ENCODE peak calls at places on chromosomes 12 and 14, in eight cellular contexts. One of them, this sample, is unnamed.

GRCh38 chr12:84624601-84625000 is 288.0 kb downstream of the SLC6A15 start:
- DNase-seq in ascending aorta: no peak
- DNase-seq in HS-5: no peak
- DNase-seq in mesothelial cell of epicardium: no peak
- DNase-seq in fibroblast of villous mesenchyme: no peak
- DNase-seq in KBM-7: no peak
- DNase-seq in non-pigmented ciliary epithelial cell: no peak
- DNase-seq in NCI-H748 treated with DMSO at 0.1 percent for 48 hours: peak
- DNase-seq in this sample: no peak

GRCh38 chr14:69752773-69753172 is 14.2 kb upstream of the SRSF5 start:
- DNase-seq in NCI-H748 treated with DMSO at 0.1 percent for 48 hours: no peak
- DNase-seq in non-pigmented ciliary epithelial cell: no peak
- DNase-seq in mesothelial cell of epicardium: no peak
- DNase-seq in HS-5: no peak
- DNase-seq in ascending aorta: no peak
- DNase-seq in KBM-7: no peak
- DNase-seq in fibroblast of villous mesenchyme: no peak
- DNase-seq in this sample: no peak

GRCh38 chr12:131530427-131530826 is 180.5 kb upstream of the SFSWAP start:
- DNase-seq in fibroblast of villous mesenchyme: no peak
- DNase-seq in mesothelial cell of epicardium: no peak
- DNase-seq in HS-5: no peak
- DNase-seq in ascending aorta: no peak
- DNase-seq in NCI-H748 treated with DMSO at 0.1 percent for 48 hours: no peak
- DNase-seq in non-pigmented ciliary epithelial cell: no peak
- DNase-seq in KBM-7: no peak
- DNase-seq in this sample: no peak

GRCh38 chr14:26526132-26526531 is 71.7 kb downstream of the NOVA1 start:
- DNase-seq in HS-5: peak
- DNase-seq in NCI-H748 treated with DMSO at 0.1 percent for 48 hours: no peak
- DNase-seq in fibroblast of villous mesenchyme: no peak
- DNase-seq in KBM-7: no peak
- DNase-seq in ascending aorta: no peak
- DNase-seq in non-pigmented ciliary epithelial cell: no peak
- DNase-seq in mesothelial cell of epicardium: no peak
- DNase-seq in this sample: no peak

GRCh38 chr14:45891417-45892080 is 638.5 kb upstream of the MIS18BP1 start:
- DNase-seq in ascending aorta: no peak
- DNase-seq in mesothelial cell of epicardium: no peak
- DNase-seq in HS-5: no peak
- DNase-seq in fibroblast of villous mesenchyme: no peak
- DNase-seq in non-pigmented ciliary epithelial cell: no peak
- DNase-seq in KBM-7: no peak
- DNase-seq in NCI-H748 treated with DMSO at 0.1 percent for 48 hours: peak
- DNase-seq in this sample: peak

GRCh38 chr14:68233385-68233784 is 413.8 kb downstream of the RAD51B start:
- DNase-seq in KBM-7: no peak
- DNase-seq in fibroblast of villous mesenchyme: no peak
- DNase-seq in NCI-H748 treated with DMSO at 0.1 percent for 48 hours: no peak
- DNase-seq in ascending aorta: no peak
- DNase-seq in mesothelial cell of epicardium: no peak
- DNase-seq in HS-5: no peak
- DNase-seq in non-pigmented ciliary epithelial cell: no peak
- DNase-seq in this sample: no peak

GRCh38 chr14:92551066-92551841 is 37.7 kb downstream of the RIN3 start:
- DNase-seq in non-pigmented ciliary epithelial cell: no peak
- DNase-seq in ascending aorta: no peak
- DNase-seq in NCI-H748 treated with DMSO at 0.1 percent for 48 hours: no peak
- DNase-seq in KBM-7: no peak
- DNase-seq in fibroblast of villous mesenchyme: no peak
- DNase-seq in mesothelial cell of epicardium: no peak
- DNase-seq in HS-5: no peak
- DNase-seq in this sample: no peak

GRCh38 chr12:111745201-111745600 is 21.5 kb upstream of the ALDH2 start:
- DNase-seq in mesothelial cell of epicardium: no peak
- DNase-seq in non-pigmented ciliary epithelial cell: no peak
- DNase-seq in ascending aorta: no peak
- DNase-seq in fibroblast of villous mesenchyme: no peak
- DNase-seq in NCI-H748 treated with DMSO at 0.1 percent for 48 hours: no peak
- DNase-seq in KBM-7: no peak
- DNase-seq in HS-5: no peak
- DNase-seq in this sample: no peak

GRCh38 chr12:84397279-84397678 is 515.3 kb downstream of the SLC6A15 start:
- DNase-seq in mesothelial cell of epicardium: no peak
- DNase-seq in fibroblast of villous mesenchyme: peak
- DNase-seq in HS-5: peak
- DNase-seq in non-pigmented ciliary epithelial cell: no peak
- DNase-seq in ascending aorta: no peak
- DNase-seq in KBM-7: no peak
- DNase-seq in NCI-H748 treated with DMSO at 0.1 percent for 48 hours: peak
- DNase-seq in this sample: no peak

GRCh38 chr12:9843416-9843815 is 16.1 kb downstream of the KLRF1 start:
- DNase-seq in ascending aorta: no peak
- DNase-seq in NCI-H748 treated with DMSO at 0.1 percent for 48 hours: no peak
- DNase-seq in HS-5: peak
- DNase-seq in non-pigmented ciliary epithelial cell: no peak
- DNase-seq in KBM-7: no peak
- DNase-seq in fibroblast of villous mesenchyme: no peak
- DNase-seq in mesothelial cell of epicardium: no peak
- DNase-seq in this sample: no peak

GRCh38 chr12:108573310-108573709 is 10.9 kb downstream of the ISCU start:
- DNase-seq in mesothelial cell of epicardium: no peak
- DNase-seq in HS-5: no peak
- DNase-seq in ascending aorta: no peak
- DNase-seq in non-pigmented ciliary epithelial cell: no peak
- DNase-seq in fibroblast of villous mesenchyme: peak
- DNase-seq in NCI-H748 treated with DMSO at 0.1 percent for 48 hours: no peak
- DNase-seq in KBM-7: no peak
- DNase-seq in this sample: no peak

GRCh38 chr12:48970702-48971334 is 717 bp downstream of the WNT10B start:
- DNase-seq in non-pigmented ciliary epithelial cell: no peak
- DNase-seq in KBM-7: no peak
- DNase-seq in mesothelial cell of epicardium: no peak
- DNase-seq in fibroblast of villous mesenchyme: no peak
- DNase-seq in ascending aorta: no peak
- DNase-seq in NCI-H748 treated with DMSO at 0.1 percent for 48 hours: no peak
- DNase-seq in HS-5: no peak
- DNase-seq in this sample: no peak

GRCh38 chr14:72000907-72001306 is 68.7 kb downstream of the RGS6 start:
- DNase-seq in KBM-7: no peak
- DNase-seq in fibroblast of villous mesenchyme: no peak
- DNase-seq in NCI-H748 treated with DMSO at 0.1 percent for 48 hours: no peak
- DNase-seq in HS-5: no peak
- DNase-seq in mesothelial cell of epicardium: no peak
- DNase-seq in non-pigmented ciliary epithelial cell: no peak
- DNase-seq in ascending aorta: no peak
- DNase-seq in this sample: no peak

GRCh38 chr12:132899033-132899432 is 11.6 kb upstream of the CHFR start:
- DNase-seq in non-pigmented ciliary epithelial cell: no peak
- DNase-seq in ascending aorta: no peak
- DNase-seq in mesothelial cell of epicardium: no peak
- DNase-seq in fibroblast of villous mesenchyme: no peak
- DNase-seq in NCI-H748 treated with DMSO at 0.1 percent for 48 hours: no peak
- DNase-seq in KBM-7: no peak
- DNase-seq in HS-5: no peak
- DNase-seq in this sample: no peak

GRCh38 chr12:122520676-122521075 is 6.1 kb downstream of the RSRC2 start:
- DNase-seq in ascending aorta: no peak
- DNase-seq in non-pigmented ciliary epithelial cell: no peak
- DNase-seq in mesothelial cell of epicardium: no peak
- DNase-seq in fibroblast of villous mesenchyme: no peak
- DNase-seq in HS-5: no peak
- DNase-seq in NCI-H748 treated with DMSO at 0.1 percent for 48 hours: no peak
- DNase-seq in KBM-7: no peak
- DNase-seq in this sample: no peak

GRCh38 chr12:67572492-67572891 is 76.1 kb upstream of the DYRK2 start:
- DNase-seq in fibroblast of villous mesenchyme: no peak
- DNase-seq in non-pigmented ciliary epithelial cell: no peak
- DNase-seq in mesothelial cell of epicardium: no peak
- DNase-seq in ascending aorta: no peak
- DNase-seq in HS-5: no peak
- DNase-seq in NCI-H748 treated with DMSO at 0.1 percent for 48 hours: no peak
- DNase-seq in KBM-7: no peak
- DNase-seq in this sample: no peak

GRCh38 chr14:51095854-51096823 is 1.2 kb upstream of the TRIM9 start:
- DNase-seq in HS-5: peak
- DNase-seq in fibroblast of villous mesenchyme: no peak
- DNase-seq in non-pigmented ciliary epithelial cell: no peak
- DNase-seq in KBM-7: no peak
- DNase-seq in mesothelial cell of epicardium: no peak
- DNase-seq in NCI-H748 treated with DMSO at 0.1 percent for 48 hours: peak
- DNase-seq in ascending aorta: no peak
- DNase-seq in this sample: no peak

GRCh38 chr12:127526925-127527324 is 740.0 kb upstream of the TMEM132C start:
- DNase-seq in fibroblast of villous mesenchyme: no peak
- DNase-seq in mesothelial cell of epicardium: no peak
- DNase-seq in KBM-7: no peak
- DNase-seq in non-pigmented ciliary epithelial cell: no peak
- DNase-seq in NCI-H748 treated with DMSO at 0.1 percent for 48 hours: no peak
- DNase-seq in HS-5: no peak
- DNase-seq in ascending aorta: no peak
- DNase-seq in this sample: no peak

GRCh38 chr12:56927281-56927680 is 6.9 kb downstream of the SDR9C7 start:
- DNase-seq in ascending aorta: no peak
- DNase-seq in fibroblast of villous mesenchyme: no peak
- DNase-seq in HS-5: no peak
- DNase-seq in KBM-7: no peak
- DNase-seq in NCI-H748 treated with DMSO at 0.1 percent for 48 hours: no peak
- DNase-seq in non-pigmented ciliary epithelial cell: no peak
- DNase-seq in mesothelial cell of epicardium: no peak
- DNase-seq in this sample: no peak

GRCh38 chr12:1115471-1116242 is 124.6 kb downstream of the ERC1 start:
- DNase-seq in non-pigmented ciliary epithelial cell: peak
- DNase-seq in KBM-7: no peak
- DNase-seq in ascending aorta: no peak
- DNase-seq in fibroblast of villous mesenchyme: no peak
- DNase-seq in NCI-H748 treated with DMSO at 0.1 percent for 48 hours: no peak
- DNase-seq in HS-5: peak
- DNase-seq in mesothelial cell of epicardium: no peak
- DNase-seq in this sample: no peak

GRCh38 chr14:79961197-79961596 is 250.1 kb downstream of the DIO2 start:
- DNase-seq in HS-5: no peak
- DNase-seq in NCI-H748 treated with DMSO at 0.1 percent for 48 hours: no peak
- DNase-seq in ascending aorta: no peak
- DNase-seq in KBM-7: no peak
- DNase-seq in fibroblast of villous mesenchyme: no peak
- DNase-seq in non-pigmented ciliary epithelial cell: no peak
- DNase-seq in mesothelial cell of epicardium: no peak
- DNase-seq in this sample: no peak

GRCh38 chr14:23708343-23708742 is 72.2 kb downstream of the DHRS2 start:
- DNase-seq in HS-5: no peak
- DNase-seq in mesothelial cell of epicardium: no peak
- DNase-seq in ascending aorta: no peak
- DNase-seq in non-pigmented ciliary epithelial cell: no peak
- DNase-seq in NCI-H748 treated with DMSO at 0.1 percent for 48 hours: no peak
- DNase-seq in fibroblast of villous mesenchyme: no peak
- DNase-seq in KBM-7: no peak
- DNase-seq in this sample: no peak

GRCh38 chr12:82659343-82660207 is 27.1 kb upstream of the TMTC2 start:
- DNase-seq in fibroblast of villous mesenchyme: no peak
- DNase-seq in KBM-7: no peak
- DNase-seq in mesothelial cell of epicardium: no peak
- DNase-seq in NCI-H748 treated with DMSO at 0.1 percent for 48 hours: no peak
- DNase-seq in non-pigmented ciliary epithelial cell: no peak
- DNase-seq in ascending aorta: no peak
- DNase-seq in HS-5: no peak
- DNase-seq in this sample: no peak

GRCh38 chr12:127282786-127283565 is 984.0 kb upstream of the TMEM132C start:
- DNase-seq in non-pigmented ciliary epithelial cell: no peak
- DNase-seq in NCI-H748 treated with DMSO at 0.1 percent for 48 hours: no peak
- DNase-seq in KBM-7: no peak
- DNase-seq in ascending aorta: no peak
- DNase-seq in HS-5: no peak
- DNase-seq in mesothelial cell of epicardium: no peak
- DNase-seq in fibroblast of villous mesenchyme: no peak
- DNase-seq in this sample: no peak

GRCh38 chr12:29253916-29254625 is 105.0 kb downstream of the FAR2 start:
- DNase-seq in mesothelial cell of epicardium: no peak
- DNase-seq in ascending aorta: no peak
- DNase-seq in non-pigmented ciliary epithelial cell: no peak
- DNase-seq in NCI-H748 treated with DMSO at 0.1 percent for 48 hours: no peak
- DNase-seq in fibroblast of villous mesenchyme: no peak
- DNase-seq in HS-5: no peak
- DNase-seq in KBM-7: no peak
- DNase-seq in this sample: no peak

GRCh38 chr14:67186789-67187188 is 2.5 kb upstream of the GARIN2 start:
- DNase-seq in mesothelial cell of epicardium: no peak
- DNase-seq in ascending aorta: no peak
- DNase-seq in KBM-7: no peak
- DNase-seq in NCI-H748 treated with DMSO at 0.1 percent for 48 hours: no peak
- DNase-seq in non-pigmented ciliary epithelial cell: no peak
- DNase-seq in HS-5: no peak
- DNase-seq in fibroblast of villous mesenchyme: peak
- DNase-seq in this sample: no peak

GRCh38 chr12:13573698-13574321 is 377.3 kb downstream of the EMP1 start:
- DNase-seq in NCI-H748 treated with DMSO at 0.1 percent for 48 hours: no peak
- DNase-seq in non-pigmented ciliary epithelial cell: peak
- DNase-seq in fibroblast of villous mesenchyme: peak
- DNase-seq in mesothelial cell of epicardium: no peak
- DNase-seq in ascending aorta: no peak
- DNase-seq in HS-5: peak
- DNase-seq in KBM-7: no peak
- DNase-seq in this sample: no peak

GRCh38 chr12:6700646-6701051 is at the start of gene PIANP:
- DNase-seq in ascending aorta: no peak
- DNase-seq in non-pigmented ciliary epithelial cell: no peak
- DNase-seq in mesothelial cell of epicardium: peak
- DNase-seq in KBM-7: no peak
- DNase-seq in HS-5: no peak
- DNase-seq in NCI-H748 treated with DMSO at 0.1 percent for 48 hours: no peak
- DNase-seq in fibroblast of villous mesenchyme: peak
- DNase-seq in this sample: peak

GRCh38 chr12:93851245-93851665 is 174.1 kb downstream of the CRADD start:
- DNase-seq in fibroblast of villous mesenchyme: no peak
- DNase-seq in mesothelial cell of epicardium: no peak
- DNase-seq in KBM-7: peak
- DNase-seq in non-pigmented ciliary epithelial cell: no peak
- DNase-seq in NCI-H748 treated with DMSO at 0.1 percent for 48 hours: no peak
- DNase-seq in ascending aorta: no peak
- DNase-seq in HS-5: no peak
- DNase-seq in this sample: no peak

GRCh38 chr12:32419520-32419960 is 20.2 kb downstream of the FGD4 start:
- DNase-seq in fibroblast of villous mesenchyme: peak
- DNase-seq in non-pigmented ciliary epithelial cell: no peak
- DNase-seq in NCI-H748 treated with DMSO at 0.1 percent for 48 hours: no peak
- DNase-seq in mesothelial cell of epicardium: no peak
- DNase-seq in KBM-7: peak
- DNase-seq in HS-5: no peak
- DNase-seq in ascending aorta: no peak
- DNase-seq in this sample: no peak

GRCh38 chr12:29717540-29718100 is 66.1 kb downstream of the TMTC1 start:
- DNase-seq in fibroblast of villous mesenchyme: no peak
- DNase-seq in non-pigmented ciliary epithelial cell: no peak
- DNase-seq in ascending aorta: no peak
- DNase-seq in NCI-H748 treated with DMSO at 0.1 percent for 48 hours: no peak
- DNase-seq in HS-5: no peak
- DNase-seq in mesothelial cell of epicardium: no peak
- DNase-seq in KBM-7: no peak
- DNase-seq in this sample: no peak

GRCh38 chr12:30792648-30793499 is 38.1 kb upstream of the CAPRIN2 start:
- DNase-seq in NCI-H748 treated with DMSO at 0.1 percent for 48 hours: no peak
- DNase-seq in KBM-7: no peak
- DNase-seq in mesothelial cell of epicardium: no peak
- DNase-seq in non-pigmented ciliary epithelial cell: peak
- DNase-seq in fibroblast of villous mesenchyme: peak
- DNase-seq in HS-5: peak
- DNase-seq in ascending aorta: no peak
- DNase-seq in this sample: no peak

GRCh38 chr14:98931911-98932310 is 340.1 kb downstream of the BCL11B start:
- DNase-seq in NCI-H748 treated with DMSO at 0.1 percent for 48 hours: no peak
- DNase-seq in fibroblast of villous mesenchyme: no peak
- DNase-seq in ascending aorta: no peak
- DNase-seq in HS-5: no peak
- DNase-seq in non-pigmented ciliary epithelial cell: no peak
- DNase-seq in mesothelial cell of epicardium: no peak
- DNase-seq in KBM-7: no peak
- DNase-seq in this sample: peak

GRCh38 chr12:47904647-47905312 is at the start of gene VDR:
- DNase-seq in ascending aorta: peak
- DNase-seq in NCI-H748 treated with DMSO at 0.1 percent for 48 hours: peak
- DNase-seq in KBM-7: peak
- DNase-seq in non-pigmented ciliary epithelial cell: no peak
- DNase-seq in fibroblast of villous mesenchyme: peak
- DNase-seq in mesothelial cell of epicardium: peak
- DNase-seq in HS-5: peak
- DNase-seq in this sample: peak